ENCODE peak calls at places on chromosomes 13 and 19, in seven cellular contexts. H is CD8-positive, alpha-beta memory T cell; C is stomach; M is HAP-1; Q is GM12878; G is hepatocyte; O is aorta. U is an unnamed sample. For H3K4me1 and H3K27me3, the result is how much of the 10 kb centered on the place peaks cover.

GRCh38 chr13:71964491-71965108 is 97.6 kb upstream of the DACH1 start:
- DNase-seq in H (no peak), C (no peak), M (no peak), Q (no peak), G (no peak), O (no peak), U (no peak)

GRCh38 chr13:100131863-100132574 is 43.1 kb downstream of the PCCA start:
- DNase-seq in H (no peak), C (no peak), M (no peak), Q (no peak), G (peak), O (no peak), U (no peak)

GRCh38 chr13:37026778-37027177 is 26.2 kb downstream of the EXOSC8 start:
- DNase-seq in H (no peak), C (no peak), M (no peak), Q (no peak), G (no peak), O (no peak), U (no peak)

GRCh38 chr19:17778621-17779280 is 16.2 kb upstream of the B3GNT3 start:
- DNase-seq in H (no peak), C (no peak), M (no peak), Q (no peak), G (no peak), O (no peak), U (no peak)

GRCh38 chr13:101474419-101474957 is 22.0 kb downstream of the ITGBL1 start:
- DNase-seq in H (no peak), C (no peak), M (no peak), Q (no peak), G (peak), O (no peak), U (peak)

GRCh38 chr19:34452671-34453253 is 24.6 kb downstream of the UBA2 start:
- DNase-seq in H (no peak), C (no peak), M (no peak), Q (no peak), G (no peak), O (no peak), U (no peak)

GRCh38 chr19:19628499-19629134 is 597 bp upstream of the LPAR2 start:
- DNase-seq in H (peak), C (peak), M (no peak), Q (no peak), G (peak), O (no peak), U (no peak)

GRCh38 chr13:100753391-100753790 is 78.8 kb upstream of the TMTC4 start:
- DNase-seq in H (no peak), C (no peak), M (no peak), Q (no peak), G (no peak), O (no peak), U (no peak)

GRCh38 chr13:46341112-46341711 is 45.8 kb downstream of the RUBCNL start:
- DNase-seq in H (no peak), C (no peak), M (no peak), Q (peak), G (no peak), O (no peak), U (no peak)

GRCh38 chr19:13025819-13026477 is 30.7 kb downstream of the NFIX start:
- DNase-seq in H (no peak), C (no peak), M (no peak), Q (no peak), G (no peak), O (peak), U (peak)

GRCh38 chr19:13024126-13024957 is 29.1 kb downstream of the NFIX start:
- DNase-seq in H (no peak), C (no peak), M (no peak), Q (no peak), G (no peak), O (no peak), U (no peak)

GRCh38 chr19:13023666-13024065 is 28.4 kb downstream of the NFIX start:
- DNase-seq in H (no peak), C (no peak), M (no peak), Q (no peak), G (no peak), O (no peak), U (no peak)

GRCh38 chr19:13026478-13026999 is 31.3 kb downstream of the NFIX start:
- DNase-seq in H (no peak), C (peak), M (no peak), Q (no peak), G (peak), O (no peak), U (no peak)

GRCh38 chr19:13024958-13025653 is 29.8 kb downstream of the NFIX start:
- DNase-seq in H (no peak), C (no peak), M (no peak), Q (no peak), G (no peak), O (no peak), U (peak)
- H3K4me1 ChIP-seq in H (under half), C (half or more), M (under half), Q (under half), G (under half), O (under half), U (half or more)

DNA sequence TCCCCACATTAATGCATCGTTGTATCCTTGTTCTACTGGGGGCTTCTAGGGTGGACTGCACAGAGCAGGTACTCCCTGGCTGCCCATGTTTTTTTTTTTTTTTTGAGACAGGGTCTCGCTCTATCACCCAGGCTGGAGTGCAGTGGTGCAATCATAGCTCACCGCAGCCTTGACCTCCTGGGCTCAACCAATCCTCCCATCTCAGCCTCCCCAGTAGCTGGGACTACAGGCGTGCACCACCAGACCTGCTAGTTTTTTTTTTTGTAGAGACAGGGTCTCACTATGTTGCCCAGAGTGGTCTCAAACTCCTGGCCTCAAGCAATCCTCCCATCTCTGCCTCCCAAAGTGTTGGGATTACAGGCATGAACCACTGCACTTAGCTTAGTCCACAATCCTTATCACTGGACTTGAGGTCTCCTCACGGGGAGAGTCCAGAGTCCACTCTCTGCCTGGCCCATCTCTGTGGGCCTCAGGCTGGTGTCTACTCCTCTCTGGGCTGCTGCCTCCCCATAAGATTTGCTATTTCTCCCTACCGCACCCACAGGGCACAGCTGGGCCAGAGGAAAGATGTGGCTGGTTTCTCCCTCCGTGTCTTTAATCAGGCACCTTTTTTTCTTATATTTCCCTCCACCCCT is 50.4 kb upstream of the CYP4F8 start:
- DNase-seq in H (no peak), C (no peak), M (no peak), Q (no peak), G (no peak), O (peak), U (no peak)
- H3K4me3 ChIP-seq in H (no peak), C (no peak), M (no peak), Q (no peak), G (no peak), O (no peak), U (no peak)

GRCh38 chr19:1527650-1528309 is 3.9 kb downstream of the PLK5 start:
- DNase-seq in H (no peak), C (no peak), M (no peak), Q (no peak), G (peak), O (no peak), U (no peak)
- H3K27me3 ChIP-seq in H (under half), C (half or more), M (under half), Q (under half), G (under half), O (under half), U (half or more)

GRCh38 chr19:1470864-1471513 is 8.0 kb downstream of the C19orf25 start:
- DNase-seq in H (peak), C (no peak), M (peak), Q (no peak), G (peak), O (no peak), U (no peak)

GRCh38 chr19:1473424-1473851 is 5.6 kb downstream of the C19orf25 start:
- DNase-seq in H (no peak), C (no peak), M (no peak), Q (no peak), G (no peak), O (no peak), U (no peak)

GRCh38 chr19:1471514-1472107 is 7.4 kb downstream of the C19orf25 start:
- DNase-seq in H (no peak), C (no peak), M (no peak), Q (no peak), G (no peak), O (no peak), U (no peak)

GRCh38 chr19:1473056-1473400 is 6.0 kb downstream of the C19orf25 start:
- DNase-seq in H (no peak), C (no peak), M (no peak), Q (no peak), G (no peak), O (no peak), U (no peak)

DNA sequence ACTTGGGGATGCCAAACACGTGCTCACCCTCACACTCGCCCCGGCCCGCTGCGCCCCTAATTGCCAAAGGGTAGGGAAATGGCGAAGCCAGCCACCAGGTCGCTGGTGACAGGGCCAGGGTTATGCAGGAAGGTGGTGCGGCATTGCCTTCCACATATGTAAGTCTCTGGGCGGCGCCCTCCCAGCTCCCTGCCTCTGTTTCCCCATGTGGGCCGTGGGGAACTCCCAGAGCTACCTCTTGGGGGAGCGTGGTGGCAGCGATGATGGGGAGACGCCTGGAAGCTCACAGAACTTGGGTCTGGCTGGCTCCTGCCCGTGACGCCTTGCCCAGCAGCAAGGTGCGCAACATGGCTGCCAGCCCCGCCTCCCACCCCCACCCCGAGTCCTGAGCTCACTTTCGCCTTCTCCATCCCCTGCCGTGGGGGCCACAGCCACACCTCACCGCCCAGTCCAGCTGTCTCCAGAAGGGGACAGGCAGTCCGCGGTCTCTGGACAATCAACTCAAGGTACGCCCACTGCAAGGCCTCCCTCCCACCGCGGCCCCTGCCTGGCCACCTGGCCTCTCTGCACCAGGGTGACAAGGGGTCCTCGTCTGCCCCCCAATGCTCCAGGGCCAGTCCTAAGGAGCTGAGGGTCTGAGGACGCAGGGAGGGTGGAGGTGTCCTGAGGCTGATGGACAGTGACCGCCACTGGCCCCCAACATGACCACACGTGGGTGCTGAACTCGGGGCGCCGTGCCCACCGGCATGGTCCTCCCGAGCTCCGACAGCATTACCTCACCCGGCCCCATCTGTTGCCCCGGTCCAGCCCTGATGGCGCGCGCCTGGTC is 6.6 kb downstream of the C19orf25 start:
- DNase-seq in H (no peak), C (no peak), M (no peak), Q (no peak), G (no peak), O (no peak), U (no peak)
- H3K4me1 ChIP-seq in H (under half), C (under half), M (under half), Q (under half), G (under half), O (under half), U (under half)

GRCh38 chr19:2701361-2702169 is 929 bp downstream of the GNG7 start:
- DNase-seq in H (no peak), C (no peak), M (no peak), Q (no peak), G (no peak), O (no peak), U (no peak)
- H3K4me3 ChIP-seq in H (no peak), C (peak), M (peak), Q (peak), G (peak), O (no peak), U (peak)

DNA sequence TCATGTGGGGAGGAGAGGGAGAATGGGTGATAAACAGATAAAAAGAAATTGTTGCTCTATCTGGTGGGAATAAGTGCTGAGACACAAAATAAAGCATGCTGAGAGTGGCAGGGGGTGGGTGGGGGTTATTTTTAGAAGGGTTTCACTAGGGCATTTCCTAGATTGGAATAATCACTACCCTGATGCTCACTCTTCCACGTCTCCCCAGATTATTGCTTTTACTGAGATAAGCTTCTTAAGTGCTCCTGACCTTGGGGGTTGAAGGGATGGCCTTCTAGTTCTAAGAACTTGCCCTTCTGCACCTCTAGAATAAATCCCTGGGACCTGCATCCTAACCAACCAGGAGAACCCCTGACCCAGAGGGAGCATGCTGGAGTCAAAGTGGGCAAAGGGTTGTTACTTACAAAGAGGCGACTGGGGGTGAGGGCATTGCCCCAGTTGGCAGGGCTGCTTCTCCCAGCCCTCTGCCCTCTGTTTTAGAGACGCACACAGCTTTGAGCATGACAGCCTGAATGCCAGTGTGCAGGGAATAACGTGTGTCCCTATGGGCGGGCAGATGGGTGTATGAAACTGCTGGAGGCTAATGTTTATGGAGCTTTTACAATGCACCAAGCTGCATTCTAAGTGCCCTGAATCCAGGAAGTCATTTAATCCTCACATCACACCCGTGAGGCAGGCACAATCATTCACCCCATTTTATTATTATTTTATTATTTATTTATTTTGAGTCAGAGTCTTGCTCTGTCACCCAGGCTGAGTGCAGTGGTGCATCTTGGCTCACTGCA is 743 bp downstream of the RDH8 start:
- DNase-seq in H (no peak), C (no peak), M (no peak), Q (no peak), G (no peak), O (no peak), U (no peak)
- H3K27me3 ChIP-seq in H (under half), C (under half), M (under half), Q (under half), G (under half), O (under half), U (under half)

GRCh38 chr19:14375055-14375581 is 6.1 kb upstream of the ADGRE5 start:
- DNase-seq in H (peak), C (peak), M (no peak), Q (no peak), G (no peak), O (no peak), U (no peak)
- H3K4me1 ChIP-seq in H (half or more), C (under half), M (under half), Q (under half), G (under half), O (under half), U (under half)

DNA sequence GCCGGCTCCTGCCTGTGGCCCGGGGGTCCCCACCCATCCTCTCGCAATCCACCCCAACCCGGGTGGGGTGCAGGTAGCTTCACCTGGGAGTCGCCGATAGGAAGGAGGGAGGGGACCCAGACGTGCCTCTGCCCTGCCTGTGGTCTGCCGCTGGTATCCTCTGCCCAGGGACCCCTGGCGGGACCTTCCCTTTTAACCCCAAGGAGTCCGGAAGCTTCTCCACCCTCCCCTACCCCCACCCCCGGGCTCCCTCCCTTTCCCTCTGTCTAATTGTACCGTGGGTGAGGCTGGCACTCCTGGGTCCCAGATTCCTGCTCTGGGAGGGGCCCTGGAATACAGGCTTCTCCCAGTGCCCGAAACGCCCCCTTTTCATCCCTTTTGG is at the start of gene KLK10:
- DNase-seq in H (no peak), C (no peak), M (no peak), Q (no peak), G (no peak), O (peak), U (no peak)
- H3K4me3 ChIP-seq in H (no peak), C (peak), M (peak), Q (no peak), G (no peak), O (no peak), U (no peak)